ENCODE peak calls at places on chromosomes 16 and 17, in nine cellular contexts. W is activated T-helper 1 cell treated with anti-CD3 and anti-CD28 coated beads, Interleukin-12 subunit alpha, Interleukin-12 subunit beta, Interleukin-2, Interleukin-4 antibody, amounts not matched to agents 30 ng/mL and 10 ng/mL and 1 ng/mL, durations not matched to agents 14 hours and 24 hours and 36 hours; C is effector CD4-positive, alpha-beta T cell; S is NCI-H345; J is endothelial cell; E is Right ventricle myocardium superior; K is sigmoid colon; D is pons; M is NCI-H2171. U is an unnamed sample.

GRCh38 chr17:47632991-47633390 is 16.7 kb upstream of the KPNB1 start:
- DNase-seq in W (no peak), C (no peak), S (no peak), J (no peak), E (no peak), K (no peak), D (no peak), M (no peak), U (no peak)

GRCh38 chr17:51869387-51869786 is 289.1 kb downstream of the CA10 start:
- DNase-seq in W (no peak), C (no peak), S (no peak), J (peak), E (no peak), K (no peak), D (no peak), M (no peak), U (no peak)

GRCh38 chr17:80422276-80422675 is 7.3 kb downstream of the ENDOV start:
- DNase-seq in W (no peak), C (no peak), S (no peak), J (no peak), E (no peak), K (peak), D (no peak), M (no peak), U (no peak)

GRCh38 chr17:47830991-47831933 is at the start of the genes LRRC46 and MRPL10:
- DNase-seq in W (peak), C (peak), S (peak), J (peak), E (peak), K (peak), D (peak), M (peak), U (peak)

GRCh38 chr17:73969956-73970355 is 233.5 kb upstream of the RPL38 start:
- DNase-seq in W (no peak), C (no peak), S (no peak), J (no peak), E (peak), K (peak), D (peak), M (no peak), U (no peak)

GRCh38 chr17:48002208-48002919 is 31.5 kb downstream of the CDK5RAP3 start:
- DNase-seq in W (no peak), C (no peak), S (peak), J (no peak), E (no peak), K (no peak), D (peak), M (no peak), U (no peak)

GRCh38 chr17:64074704-64075484 is 54.5 kb upstream of the ICAM2 start:
- DNase-seq in W (no peak), C (no peak), S (no peak), J (no peak), E (no peak), K (no peak), D (no peak), M (no peak), U (no peak)

GRCh38 chr16:27993587-27993986 is 69.9 kb downstream of the GSG1L start:
- DNase-seq in W (no peak), C (no peak), S (no peak), J (no peak), E (no peak), K (no peak), D (no peak), M (no peak), U (no peak)

GRCh38 chr16:77840093-77840492 is 51.7 kb downstream of the VAT1L start:
- DNase-seq in W (no peak), C (no peak), S (no peak), J (no peak), E (no peak), K (no peak), D (no peak), M (no peak), U (no peak)

GRCh38 chr17:12738624-12739023 is 50.7 kb upstream of the ARHGAP44 start:
- DNase-seq in W (no peak), C (no peak), S (no peak), J (no peak), E (no peak), K (no peak), D (no peak), M (no peak), U (no peak)

GRCh38 chr17:8140413-8141029 is 11.7 kb downstream of the PER1 start:
- DNase-seq in W (no peak), C (no peak), S (no peak), J (no peak), E (no peak), K (peak), D (no peak), M (no peak), U (no peak)

GRCh38 chr17:75288784-75289121 is 480 bp downstream of the SLC25A19 start:
- DNase-seq in W (peak), C (peak), S (peak), J (no peak), E (peak), K (no peak), D (no peak), M (peak), U (no peak)

GRCh38 chr16:879461-879861 is 78.9 kb upstream of the GNG13 start:
- DNase-seq in W (no peak), C (no peak), S (no peak), J (no peak), E (peak), K (peak), D (no peak), M (no peak), U (no peak)

GRCh38 chr16:3674513-3675295 is 20.2 kb downstream of the DNASE1 start:
- DNase-seq in W (no peak), C (no peak), S (no peak), J (peak), E (peak), K (no peak), D (no peak), M (no peak), U (no peak)

GRCh38 chr16:424623-425081 is 797 bp upstream of the RAB11FIP3 start:
- DNase-seq in W (no peak), C (no peak), S (no peak), J (peak), E (peak), K (peak), D (peak), M (no peak), U (no peak)

GRCh38 chr16:87324411-87325275 is 7.5 kb upstream of the C16orf95 start:
- DNase-seq in W (peak), C (peak), S (peak), J (peak), E (peak), K (no peak), D (peak), M (peak), U (peak)

GRCh38 chr17:39611441-39612112 is 3.9 kb upstream of the NEUROD2 start:
- DNase-seq in W (no peak), C (no peak), S (no peak), J (no peak), E (no peak), K (no peak), D (no peak), M (peak), U (peak)

U was measured in CD8-positive, alpha-beta T cell.